ENCODE peak calls at places on chromosomes 1 and 21, in six cellular contexts. P is mesenchymal stem cell, Z is mesendoderm, B is H9, C is IMR-90, G is H1. H is an unnamed sample.
A peak's percentile ranks its signal among the peaks of the same experiment; 100 is the strongest.

GRCh38 chr1:53303651-53304515 is 24.0 kb downstream of the LRP8 start:
- DNase-seq in P (no peak), Z (no peak), B (no peak), C (no peak), G (no peak), H (no peak)

GRCh38 chr1:207745285-207745684 is 6.6 kb upstream of the CD46 start:
- DNase-seq in P (no peak), Z (no peak), B (no peak), C (peak; percentile 21), G (no peak), H (no peak)

GRCh38 chr1:200029035-200029623 is 1.6 kb downstream of the NR5A2 start:
- DNase-seq in P (peak; percentile 35), Z (peak; percentile 47), B (peak; percentile 59), C (peak; percentile 36), G (no peak), H (peak; percentile 51)

GRCh38 chr1:5480306-5480705 is 511.9 kb downstream of the NPHP4 start:
- DNase-seq in P (no peak), Z (no peak), B (no peak), C (no peak), G (no peak), H (no peak)

GRCh38 chr1:220378571-220379302 is 106.5 kb upstream of the RAB3GAP2 start:
- DNase-seq in P (no peak), Z (no peak), B (no peak), C (no peak), G (no peak), H (no peak)

GRCh38 chr1:212754715-212755114 is 36.9 kb downstream of the NSL1 start:
- DNase-seq in P (peak; percentile 24), Z (peak; percentile 34), B (no peak), C (no peak), G (no peak), H (no peak)

GRCh38 chr1:186207401-186208085 is 167.5 kb downstream of the TPR start:
- DNase-seq in P (no peak), Z (no peak), B (no peak), C (peak; percentile 25), G (no peak), H (no peak)

GRCh38 chr1:181506563-181507353 is 23.4 kb downstream of the CACNA1E start:
- DNase-seq in P (no peak), Z (no peak), B (no peak), C (no peak), G (no peak), H (no peak)

GRCh38 chr1:90851711-90852050 is 134.6 kb upstream of the BARHL2 start:
- DNase-seq in P (no peak), Z (no peak), B (no peak), C (no peak), G (no peak), H (no peak)

GRCh38 chr1:183164963-183165362 is 21.1 kb upstream of the LAMC2 start:
- DNase-seq in P (no peak), Z (peak; percentile 19), B (no peak), C (no peak), G (no peak), H (no peak)

GRCh38 chr1:208252126-208252853 is 8.1 kb upstream of the PLXNA2 start:
- DNase-seq in P (peak; percentile 64), Z (peak; percentile 89), B (peak; percentile 42), C (no peak), G (no peak), H (no peak)

GRCh38 chr1:16145030-16145987 is 10.6 kb downstream of the EPHA2 start:
- DNase-seq in P (peak; percentile 94), Z (peak; percentile 91), B (peak; percentile 80), C (peak; percentile 92), G (no peak), H (no peak)

GRCh38 chr1:16144325-16145029 is 11.4 kb downstream of the EPHA2 start:
- DNase-seq in P (no peak), Z (no peak), B (no peak), C (no peak), G (no peak), H (no peak)

GRCh38 chr1:16143005-16143565 is 12.8 kb downstream of the EPHA2 start:
- DNase-seq in P (no peak), Z (no peak), B (no peak), C (no peak), G (no peak), H (no peak)

GRCh38 chr1:16142383-16142995 is 13.4 kb downstream of the EPHA2 start:
- DNase-seq in P (no peak), Z (no peak), B (no peak), C (no peak), G (no peak), H (no peak)

GRCh38 chr1:16143566-16144324 is 12.1 kb downstream of the EPHA2 start:
- DNase-seq in P (no peak), Z (no peak), B (no peak), C (no peak), G (no peak), H (no peak)
- H3K79me1 ChIP-seq in P (no peaks in the 10 kb centered on the region), Z (peaks cover 27% of the 10 kb centered on the region), B (peaks cover 15% of the 10 kb centered on the region), C (peaks cover 17% of the 10 kb centered on the region), G (peaks cover 28% of the 10 kb centered on the region), H (peaks cover 40% of the 10 kb centered on the region)

GRCh38 chr1:223031690-223032601 is 111.1 kb downstream of the TLR5 start:
- DNase-seq in P (no peak), Z (peak; percentile 76), B (peak; percentile 41), C (no peak), G (no peak), H (no peak)
- H3K4ac ChIP-seq in P (no peak overlapping the region), Z (peak overlapping the region; percentile 42), B (no peak overlapping the region), C (no peak overlapping the region), G (peak overlapping the region; percentile 91), H (no peak overlapping the region)

GRCh38 chr21:31194510-31195293 is 149.4 kb downstream of the TIAM1 start:
- DNase-seq in P (no peak), Z (no peak), B (no peak), C (no peak), G (no peak), H (no peak)
- H3K79me1 ChIP-seq in P (peaks cover 2% of the 10 kb centered on the region), Z (no peaks in the 10 kb centered on the region), B (no peaks in the 10 kb centered on the region), C (no peaks in the 10 kb centered on the region), G (no peaks in the 10 kb centered on the region), H (no peaks in the 10 kb centered on the region)

GRCh38 chr1:93499533-93499932 is 51.6 kb downstream of the FNBP1L start:
- DNase-seq in P (no peak), Z (no peak), B (no peak), C (no peak), G (no peak), H (no peak)

GRCh38 chr1:93501399-93501798 is 53.5 kb downstream of the FNBP1L start:
- DNase-seq in P (no peak), Z (peak; percentile 15), B (no peak), C (no peak), G (no peak), H (no peak)

GRCh38 chr1:93500275-93500674 is 52.4 kb downstream of the FNBP1L start:
- DNase-seq in P (no peak), Z (no peak), B (no peak), C (no peak), G (no peak), H (no peak)

GRCh38 chr1:93496520-93496919 is 48.6 kb downstream of the FNBP1L start:
- DNase-seq in P (no peak), Z (no peak), B (no peak), C (no peak), G (no peak), H (no peak)

GRCh38 chr1:93499075-93499474 is 51.2 kb downstream of the FNBP1L start:
- DNase-seq in P (no peak), Z (no peak), B (no peak), C (no peak), G (no peak), H (no peak)
- H3K4ac ChIP-seq in P (no peak overlapping the region), Z (no peak overlapping the region), B (no peak overlapping the region), C (no peak overlapping the region), G (no peak overlapping the region), H (no peak overlapping the region)

GRCh38 chr1:41217441-41217840 is 24.7 kb downstream of the SCMH1 start:
- DNase-seq in P (no peak), Z (no peak), B (no peak), C (no peak), G (no peak), H (no peak)

GRCh38 chr1:41218152-41218551 is 24.0 kb downstream of the SCMH1 start:
- DNase-seq in P (no peak), Z (no peak), B (no peak), C (no peak), G (no peak), H (no peak)

GRCh38 chr1:41226816-41227215 is 15.3 kb downstream of the SCMH1 start:
- DNase-seq in P (peak; percentile 12), Z (no peak), B (no peak), C (no peak), G (no peak), H (no peak)

GRCh38 chr1:41225495-41225894 is 16.6 kb downstream of the SCMH1 start:
- DNase-seq in P (no peak), Z (no peak), B (no peak), C (no peak), G (no peak), H (no peak)

DNA sequence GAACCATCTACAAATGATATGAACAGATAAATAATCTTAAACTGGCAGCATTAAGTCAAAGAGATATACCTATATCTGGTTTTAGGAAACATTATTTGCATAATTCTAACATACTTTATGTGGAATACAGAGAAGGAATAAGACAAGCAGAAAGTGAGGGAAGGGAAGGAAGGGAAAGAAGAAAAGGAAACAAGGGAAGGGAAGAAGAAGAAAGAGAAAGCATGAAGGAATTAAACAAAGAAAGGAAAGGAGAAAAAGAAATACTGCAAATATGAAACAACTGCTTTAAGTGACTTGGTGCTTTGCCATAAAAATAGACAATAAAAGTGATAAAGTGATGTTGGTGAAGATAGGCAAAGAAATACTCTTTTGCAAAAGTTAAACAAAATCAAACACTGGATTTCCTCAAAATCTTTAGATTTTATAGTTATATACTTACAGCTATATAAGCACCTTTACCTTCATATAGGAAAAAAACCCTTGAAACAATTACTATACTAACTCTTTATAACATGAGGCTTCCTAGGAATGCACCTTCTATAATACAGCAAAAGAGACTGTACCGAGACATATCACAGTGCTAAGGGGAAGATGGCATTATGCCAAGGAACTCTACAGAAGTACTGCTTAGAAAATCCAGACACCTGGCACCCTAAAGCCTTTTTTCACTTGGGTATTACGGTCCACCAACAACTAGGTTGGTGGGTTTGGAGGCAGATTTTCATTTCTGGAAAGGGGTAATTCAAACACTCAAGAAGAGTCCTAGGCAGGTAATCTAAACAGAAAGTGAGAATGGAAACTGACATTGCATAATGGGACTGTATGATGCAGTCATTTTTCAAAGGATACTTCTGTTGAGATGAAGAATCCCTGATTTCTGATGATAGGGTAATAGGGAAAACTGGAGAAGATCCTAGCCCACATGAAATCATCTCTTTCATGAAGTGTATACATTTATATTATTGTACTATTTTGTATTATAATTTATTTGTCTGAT is 19.8 kb downstream of the SCMH1 start:
- DNase-seq in P (peak; percentile 18), Z (no peak), B (no peak), C (no peak), G (no peak), H (no peak)
- H3K79me1 ChIP-seq in P (peaks cover 27% of the 10 kb centered on the region), Z (no peaks in the 10 kb centered on the region), B (no peaks in the 10 kb centered on the region), C (peaks cover 23% of the 10 kb centered on the region), G (no peaks in the 10 kb centered on the region), H (peaks cover 2% of the 10 kb centered on the region)

H was measured in neuronal stem cell.